ENCODE peak calls at places on chromosomes 4 and X, in seven cellular contexts. C is NCI-H1105; M is osteocyte; E is activated T-cell treated with anti-CD3 and anti-CD28 coated beads, Interleukin-2, amount 50 U/mL, for 72 hours; Z is GM04503; H is activated T-helper 1 cell treated with anti-CD3 and anti-CD28 coated beads, Interleukin-2, amount 50 U/mL, for 16 hours; G is mammary epithelial cell. J is an unnamed sample.

GRCh38 chr4:186936496-186937375 is 213.1 kb upstream of the FAT1 start:
- DNase-seq in C (no peak), M (no peak), E (no peak), Z (peak), H (no peak), G (peak), J (no peak)

GRCh38 chrX:132031867-132032266 is 8.8 kb downstream of the STK26 start:
- DNase-seq in C (no peak), M (no peak), E (no peak), Z (no peak), H (no peak), G (no peak), J (no peak)

GRCh38 chrX:13110427-13111324 is 66.3 kb upstream of the FAM9C start:
- DNase-seq in C (no peak), M (no peak), E (peak), Z (peak), H (no peak), G (peak), J (no peak)

GRCh38 chr4:16764622-16765021 is 133.8 kb downstream of the LDB2 start:
- DNase-seq in C (no peak), M (no peak), E (no peak), Z (no peak), H (no peak), G (no peak), J (no peak)

GRCh38 chrX:81957900-81958545 is 756.1 kb downstream of the SH3BGRL start:
- DNase-seq in C (peak), M (no peak), E (peak), Z (no peak), H (no peak), G (peak), J (no peak)

GRCh38 chrX:152600853-152601635 is 36.7 kb upstream of the GABRQ start:
- DNase-seq in C (peak), M (no peak), E (no peak), Z (no peak), H (no peak), G (no peak), J (no peak)

GRCh38 chrX:44675364-44676024 is 132.8 kb upstream of the FUNDC1 start:
- DNase-seq in C (peak), M (no peak), E (no peak), Z (peak), H (no peak), G (peak), J (no peak)

GRCh38 chr4:108954880-108955279 is 192.0 kb upstream of the ETNPPL start:
- DNase-seq in C (no peak), M (no peak), E (no peak), Z (no peak), H (no peak), G (peak), J (no peak)

GRCh38 chrX:76127341-76127740 is 45.5 kb upstream of the PBDC1 start:
- DNase-seq in C (no peak), M (no peak), E (no peak), Z (no peak), H (no peak), G (no peak), J (no peak)

J was measured in T-helper 2 cell treated with Interferon-gamma antibody and Interleukin-4, amounts not matched to agents 5 μg/mL and 100 μg/mL, for 36 hours.